ENCODE peak calls at places on chromosomes 13 and 19, in four cellular contexts. K, W, X and U are unnamed samples.

GRCh38 chr19:32458500-32459123 is 53.0 kb downstream of the DPY19L3 start:
- DNase-seq in K (no peak), W (no peak), X (peak), U (no peak)

GRCh38 chr19:45152504-45153338 is 8.1 kb downstream of the NKPD1 start:
- DNase-seq in K (peak), W (no peak), X (no peak), U (no peak)

GRCh38 chr13:108812165-108812564 is 182.8 kb downstream of the MYO16 start:
- DNase-seq in K (no peak), W (no peak), X (no peak), U (no peak)

GRCh38 chr13:20579193-20579592 is 12.2 kb downstream of the IFT88 start:
- DNase-seq in K (no peak), W (no peak), X (no peak), U (no peak)

GRCh38 chr19:58563034-58563573 is 4.7 kb upstream of the UBE2M start:
- DNase-seq in K (no peak), W (no peak), X (no peak), U (no peak)

GRCh38 chr13:98405690-98406344 is 171.1 kb downstream of the STK24 start:
- DNase-seq in K (no peak), W (no peak), X (no peak), U (no peak)

GRCh38 chr13:30017880-30018279 is 167.5 kb upstream of the UBL3 start:
- DNase-seq in K (no peak), W (no peak), X (no peak), U (no peak)

GRCh38 chr13:63041640-63042414 is 1626.2 kb upstream of the PCDH20 start:
- DNase-seq in K (no peak), W (no peak), X (no peak), U (no peak)

GRCh38 chr13:24664726-24665409 is 15.3 kb upstream of the ATP12A start:
- DNase-seq in K (no peak), W (no peak), X (no peak), U (no peak)

GRCh38 chr19:29499261-29499920 is 26.4 kb upstream of the VSTM2B start:
- DNase-seq in K (no peak), W (no peak), X (no peak), U (no peak)

GRCh38 chr19:575527-576506 is 3.4 kb downstream of the BSG start:
- DNase-seq in K (no peak), W (peak), X (no peak), U (no peak)

GRCh38 chr19:11373166-11373884 is 1.1 kb upstream of the SWSAP1 start:
- DNase-seq in K (no peak), W (no peak), X (no peak), U (no peak)

GRCh38 chr19:34471906-34472305 is 9.7 kb upstream of the WTIP start:
- DNase-seq in K (no peak), W (no peak), X (no peak), U (no peak)

GRCh38 chr19:52987221-52987620 is 24.5 kb upstream of the ZNF816 start:
- DNase-seq in K (no peak), W (no peak), X (no peak), U (no peak)
- TF ChIP-seq SPI1 in K (no peak), W (no peak), X (no peak), U (no peak)

DNA sequence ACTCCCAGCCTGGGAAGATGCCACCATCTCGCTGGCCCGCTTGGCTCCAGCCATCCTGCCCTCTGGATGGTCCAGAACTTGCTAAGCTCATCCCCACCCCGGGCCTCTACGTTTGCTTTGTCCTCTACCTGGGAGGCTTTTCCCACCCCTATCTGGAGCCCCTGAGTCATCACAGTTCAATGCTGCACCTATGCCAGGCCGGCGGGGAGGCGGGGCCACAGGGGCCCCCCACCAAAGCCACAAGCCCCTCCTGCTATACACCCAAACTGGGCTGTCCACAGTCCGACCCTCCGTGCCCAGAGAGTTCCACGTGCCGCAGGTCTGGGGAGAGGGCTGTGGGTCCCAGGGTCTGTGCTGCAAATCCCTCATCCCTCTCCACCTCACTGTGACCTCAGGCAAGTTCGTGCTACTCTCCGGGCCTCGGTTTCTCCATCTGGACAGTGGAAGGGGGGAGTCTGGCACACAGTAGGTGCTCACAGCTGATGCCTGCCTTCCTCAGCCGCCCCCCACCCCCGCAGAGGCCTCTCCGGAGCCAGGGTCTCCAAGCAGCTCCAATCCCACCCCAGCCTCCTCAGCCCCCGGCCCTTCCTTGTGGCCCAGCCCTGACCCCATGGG is 1.9 kb upstream of the TCF3 start:
- DNase-seq in K (no peak), W (no peak), X (no peak), U (no peak)
- TF ChIP-seq SPI1 in K (no peak), W (no peak), X (no peak), U (no peak)

DNA sequence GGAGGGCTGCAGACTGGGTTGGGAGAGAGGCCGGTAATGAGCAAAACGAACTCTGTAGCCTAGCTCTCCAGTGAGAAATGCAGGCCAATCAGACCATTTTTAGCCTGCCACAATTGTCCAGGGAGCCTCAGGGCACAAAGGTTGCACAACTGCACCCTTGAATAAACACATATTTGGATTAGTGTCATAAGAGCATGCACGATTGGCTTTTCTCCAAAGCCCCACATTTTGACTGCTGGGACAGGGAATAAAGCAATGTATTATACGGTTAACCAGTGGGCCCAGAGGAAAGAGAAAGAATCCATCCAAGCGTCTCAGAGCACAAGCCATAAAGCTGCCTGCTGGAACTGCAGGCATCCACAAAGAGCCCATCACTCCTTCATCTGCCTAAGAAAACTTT is 729.4 kb upstream of the SGCG start:
- DNase-seq in K (no peak), W (no peak), X (no peak), U (no peak)
- TF ChIP-seq SPI1 in K (no peak), W (no peak), X (no peak), U (no peak)

GRCh38 chr19:7792286-7792685 is 29.2 kb downstream of the CLEC4M start:
- DNase-seq in K (no peak), W (no peak), X (no peak), U (no peak)
- TF ChIP-seq SPI1 in K (no peak), W (no peak), X (no peak), U (no peak)

DNA sequence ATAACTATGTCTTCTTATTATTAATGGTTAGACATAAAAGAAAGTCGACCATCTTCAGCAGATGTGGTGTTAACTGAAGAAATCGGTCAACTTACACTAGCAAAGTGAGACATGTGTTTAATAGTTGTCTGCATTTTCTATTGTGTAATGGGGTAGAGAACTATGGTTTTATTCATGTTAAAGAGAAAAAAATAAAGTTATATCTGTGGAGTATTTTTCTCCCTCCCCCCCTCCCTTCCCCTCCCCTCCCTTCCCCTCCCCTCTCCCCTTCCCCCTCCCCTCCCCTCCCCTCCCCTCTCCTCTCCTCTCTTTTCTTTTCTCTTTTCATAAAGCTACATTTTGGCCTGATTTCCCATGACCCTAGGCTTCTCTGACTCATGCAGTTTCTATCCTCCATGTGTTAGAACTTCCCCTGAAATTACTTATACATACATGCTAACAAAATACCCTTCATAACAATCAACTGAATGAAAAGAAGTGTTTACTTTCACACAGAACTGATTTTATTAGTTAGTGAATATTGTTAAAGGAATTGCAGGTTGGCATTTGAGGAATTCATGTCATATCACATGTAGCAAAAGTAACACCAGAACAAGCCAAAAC is 1431.0 kb upstream of the ATXN8OS start:
- DNase-seq in K (no peak), W (no peak), X (no peak), U (no peak)
- TF ChIP-seq SPI1 in K (no peak), W (no peak), X (no peak), U (no peak)